ENCODE peak calls at places on chromosomes 7 and 10, in seven cellular contexts. D is iris pigment epithelial cell; O is effector CD4-positive, alpha-beta T cell; K is Caco-2; Z is CD4-positive, alpha-beta T cell; V is posterior cingulate gyrus; T is adrenal gland. H is an unnamed sample.

GRCh38 chr10:101588879-101589278 is 758 bp downstream of the DPCD start:
- DNase-seq in D (peak; percentile 73), O (no peak), K (no peak), Z (no peak), V (no peak), T (peak; percentile 59), H (no peak)

GRCh38 chr10:102919992-102920736 is 2.1 kb downstream of the CNNM2 start:
- DNase-seq in D (no peak), O (no peak), K (no peak), Z (no peak), V (no peak), T (no peak), H (no peak)

GRCh38 chr7:1331576-1332467 is 99.2 kb downstream of the UNCX start:
- DNase-seq in D (no peak), O (no peak), K (no peak), Z (no peak), V (no peak), T (no peak), H (no peak)

GRCh38 chr10:107978455-107978854 is 813.9 kb upstream of the SORCS1 start:
- DNase-seq in D (no peak), O (no peak), K (no peak), Z (no peak), V (no peak), T (no peak), H (no peak)

GRCh38 chr7:112366886-112367285 is 83.4 kb upstream of the IFRD1 start:
- DNase-seq in D (no peak), O (no peak), K (no peak), Z (no peak), V (no peak), T (no peak), H (no peak)

GRCh38 chr7:36396150-36396549 is 6.5 kb downstream of the ANLN start:
- DNase-seq in D (peak; percentile 88), O (no peak), K (no peak), Z (no peak), V (no peak), T (peak; percentile 62), H (no peak)

GRCh38 chr10:73876971-73877370 is 2.6 kb upstream of the CAMK2G start:
- DNase-seq in D (no peak), O (no peak), K (no peak), Z (no peak), V (no peak), T (no peak), H (no peak)

GRCh38 chr10:130028465-130028819 is 64.4 kb upstream of the EBF3 start:
- DNase-seq in D (no peak), O (no peak), K (no peak), Z (no peak), V (no peak), T (no peak), H (no peak)

GRCh38 chr7:55018361-55019328 is at the start of gene EGFR:
- DNase-seq in D (peak; percentile 80), O (no peak), K (peak; percentile 79), Z (no peak), V (no peak), T (peak; percentile 85), H (no peak)

GRCh38 chr7:95583834-95584621 is 12.3 kb downstream of the PDK4 start:
- DNase-seq in D (no peak), O (no peak), K (no peak), Z (no peak), V (no peak), T (no peak), H (no peak)

GRCh38 chr7:35508623-35509400 is 186.1 kb downstream of the HERPUD2 start:
- DNase-seq in D (peak; percentile 3), O (no peak), K (peak; percentile 11), Z (no peak), V (no peak), T (no peak), H (no peak)

GRCh38 chr7:34034728-34035127 is 129.4 kb downstream of the BMPER start:
- DNase-seq in D (no peak), O (no peak), K (no peak), Z (no peak), V (no peak), T (no peak), H (no peak)

GRCh38 chr10:6776170-6776569 is 196.1 kb upstream of the PRKCQ start:
- DNase-seq in D (no peak), O (no peak), K (no peak), Z (no peak), V (no peak), T (no peak), H (no peak)

GRCh38 chr10:50496228-50496627 is 127.5 kb downstream of the SGMS1 start:
- DNase-seq in D (no peak), O (no peak), K (no peak), Z (no peak), V (no peak), T (no peak), H (no peak)

GRCh38 chr10:94349327-94349726 is 13.4 kb downstream of the NOC3L start:
- DNase-seq in D (no peak), O (no peak), K (peak; percentile 8), Z (no peak), V (no peak), T (no peak), H (no peak)

GRCh38 chr10:118914626-118915025 is 114.9 kb upstream of the NANOS1 start:
- DNase-seq in D (no peak), O (no peak), K (no peak), Z (no peak), V (no peak), T (no peak), H (no peak)

GRCh38 chr7:35799846-35800717 is 775 bp upstream of the SEPTIN7 start:
- DNase-seq in D (peak; percentile 86), O (peak; percentile 72), K (peak; percentile 94), Z (peak; percentile 80), V (peak; percentile 75), T (peak; percentile 89), H (peak; percentile 86)

GRCh38 chr10:120475844-120476791 is 19.1 kb downstream of the PLPP4 start:
- DNase-seq in D (no peak), O (no peak), K (no peak), Z (no peak), V (no peak), T (no peak), H (no peak)

GRCh38 chr10:63666836-63667383 is 145.7 kb downstream of the REEP3 start:
- DNase-seq in D (peak; percentile 98), O (no peak), K (no peak), Z (no peak), V (no peak), T (peak; percentile 62), H (no peak)

GRCh38 chr7:17036584-17036983 is 154.8 kb upstream of the AGR3 start:
- DNase-seq in D (no peak), O (no peak), K (no peak), Z (no peak), V (no peak), T (no peak), H (no peak)

GRCh38 chr10:88490216-88490980 is 92.7 kb downstream of the RNLS start:
- DNase-seq in D (peak; percentile 21), O (no peak), K (no peak), Z (no peak), V (no peak), T (no peak), H (no peak)

GRCh38 chr10:126090911-126091728 is 194.8 kb downstream of the FANK1 start:
- DNase-seq in D (peak; percentile 71), O (no peak), K (no peak), Z (no peak), V (no peak), T (peak; percentile 64), H (no peak)

GRCh38 chr7:115962340-115962739 is 68.2 kb downstream of the TFEC start:
- DNase-seq in D (no peak), O (no peak), K (no peak), Z (no peak), V (no peak), T (no peak), H (no peak)

GRCh38 chr10:74206727-74207126 is 55.7 kb downstream of the ADK start:
- DNase-seq in D (no peak), O (no peak), K (no peak), Z (no peak), V (no peak), T (no peak), H (no peak)

H was measured in dorsolateral prefrontal cortex.